ENCODE peak calls at places on chromosomes 6 and 20, in nine cellular contexts. One of them, this sample, is unnamed.

GRCh38 chr6:160036790-160037206 is 67.9 kb downstream of the IGF2R start:
- DNase-seq in cardiac fibroblast: peak
- DNase-seq in coronary artery: no peak
- DNase-seq in body of pancreas: no peak
- DNase-seq in A549: no peak
- DNase-seq in AG04450: peak
- DNase-seq in HFF-Myc: no peak
- DNase-seq in lower lobe of right lung: no peak
- DNase-seq in thyroid gland: no peak
- DNase-seq in this sample: no peak

GRCh38 chr6:41584668-41585205 is 38.6 kb downstream of the FOXP4 start:
- DNase-seq in cardiac fibroblast: no peak
- DNase-seq in coronary artery: no peak
- DNase-seq in body of pancreas: peak
- DNase-seq in A549: no peak
- DNase-seq in AG04450: no peak
- DNase-seq in HFF-Myc: no peak
- DNase-seq in lower lobe of right lung: no peak
- DNase-seq in thyroid gland: peak
- DNase-seq in this sample: no peak

GRCh38 chr20:25045343-25045712 is 12.6 kb downstream of the ACSS1 start:
- DNase-seq in cardiac fibroblast: no peak
- DNase-seq in coronary artery: peak
- DNase-seq in body of pancreas: no peak
- DNase-seq in A549: no peak
- DNase-seq in AG04450: no peak
- DNase-seq in HFF-Myc: no peak
- DNase-seq in lower lobe of right lung: peak
- DNase-seq in thyroid gland: peak
- DNase-seq in this sample: no peak

GRCh38 chr20:34940126-34940525 is 15.5 kb downstream of the GSS start:
- DNase-seq in cardiac fibroblast: no peak
- DNase-seq in coronary artery: no peak
- DNase-seq in body of pancreas: no peak
- DNase-seq in A549: no peak
- DNase-seq in AG04450: no peak
- DNase-seq in HFF-Myc: no peak
- DNase-seq in lower lobe of right lung: no peak
- DNase-seq in thyroid gland: no peak
- DNase-seq in this sample: no peak

GRCh38 chr6:89050155-89050554 is 30.4 kb upstream of the PNRC1 start:
- DNase-seq in cardiac fibroblast: peak
- DNase-seq in coronary artery: peak
- DNase-seq in body of pancreas: peak
- DNase-seq in A549: peak
- DNase-seq in AG04450: no peak
- DNase-seq in HFF-Myc: no peak
- DNase-seq in lower lobe of right lung: no peak
- DNase-seq in thyroid gland: no peak
- DNase-seq in this sample: no peak

GRCh38 chr20:61898405-61898804 is 167.3 kb downstream of the TAF4 start:
- DNase-seq in cardiac fibroblast: no peak
- DNase-seq in coronary artery: no peak
- DNase-seq in body of pancreas: no peak
- DNase-seq in A549: no peak
- DNase-seq in AG04450: no peak
- DNase-seq in HFF-Myc: no peak
- DNase-seq in lower lobe of right lung: peak
- DNase-seq in thyroid gland: no peak
- DNase-seq in this sample: no peak

GRCh38 chr6:24968711-24969110 is 33.0 kb upstream of the RIPOR2 start:
- DNase-seq in cardiac fibroblast: no peak
- DNase-seq in coronary artery: no peak
- DNase-seq in body of pancreas: no peak
- DNase-seq in A549: no peak
- DNase-seq in AG04450: no peak
- DNase-seq in HFF-Myc: no peak
- DNase-seq in lower lobe of right lung: no peak
- DNase-seq in thyroid gland: no peak
- DNase-seq in this sample: no peak

GRCh38 chr20:63878855-63879254 is 13.8 kb downstream of the TPD52L2 start:
- DNase-seq in cardiac fibroblast: no peak
- DNase-seq in coronary artery: no peak
- DNase-seq in body of pancreas: no peak
- DNase-seq in A549: no peak
- DNase-seq in AG04450: no peak
- DNase-seq in HFF-Myc: no peak
- DNase-seq in lower lobe of right lung: no peak
- DNase-seq in thyroid gland: no peak
- DNase-seq in this sample: no peak

GRCh38 chr20:60589624-60590023 is 631.4 kb downstream of the CDH26 start:
- DNase-seq in cardiac fibroblast: peak
- DNase-seq in coronary artery: no peak
- DNase-seq in body of pancreas: no peak
- DNase-seq in A549: no peak
- DNase-seq in AG04450: no peak
- DNase-seq in HFF-Myc: no peak
- DNase-seq in lower lobe of right lung: no peak
- DNase-seq in thyroid gland: no peak
- DNase-seq in this sample: no peak

GRCh38 chr6:656460-657252 is at the start of gene HUS1B:
- DNase-seq in cardiac fibroblast: no peak
- DNase-seq in coronary artery: no peak
- DNase-seq in body of pancreas: no peak
- DNase-seq in A549: no peak
- DNase-seq in AG04450: no peak
- DNase-seq in HFF-Myc: no peak
- DNase-seq in lower lobe of right lung: no peak
- DNase-seq in thyroid gland: no peak
- DNase-seq in this sample: no peak

GRCh38 chr20:41213150-41213820 is 75.9 kb downstream of the PLCG1 start:
- DNase-seq in cardiac fibroblast: no peak
- DNase-seq in coronary artery: no peak
- DNase-seq in body of pancreas: no peak
- DNase-seq in A549: no peak
- DNase-seq in AG04450: no peak
- DNase-seq in HFF-Myc: peak
- DNase-seq in lower lobe of right lung: no peak
- DNase-seq in thyroid gland: peak
- DNase-seq in this sample: no peak

GRCh38 chr6:85126448-85127178 is 323.3 kb upstream of the NT5E start:
- DNase-seq in cardiac fibroblast: peak
- DNase-seq in coronary artery: no peak
- DNase-seq in body of pancreas: peak
- DNase-seq in A549: peak
- DNase-seq in AG04450: no peak
- DNase-seq in HFF-Myc: peak
- DNase-seq in lower lobe of right lung: peak
- DNase-seq in thyroid gland: peak
- DNase-seq in this sample: peak

DNA sequence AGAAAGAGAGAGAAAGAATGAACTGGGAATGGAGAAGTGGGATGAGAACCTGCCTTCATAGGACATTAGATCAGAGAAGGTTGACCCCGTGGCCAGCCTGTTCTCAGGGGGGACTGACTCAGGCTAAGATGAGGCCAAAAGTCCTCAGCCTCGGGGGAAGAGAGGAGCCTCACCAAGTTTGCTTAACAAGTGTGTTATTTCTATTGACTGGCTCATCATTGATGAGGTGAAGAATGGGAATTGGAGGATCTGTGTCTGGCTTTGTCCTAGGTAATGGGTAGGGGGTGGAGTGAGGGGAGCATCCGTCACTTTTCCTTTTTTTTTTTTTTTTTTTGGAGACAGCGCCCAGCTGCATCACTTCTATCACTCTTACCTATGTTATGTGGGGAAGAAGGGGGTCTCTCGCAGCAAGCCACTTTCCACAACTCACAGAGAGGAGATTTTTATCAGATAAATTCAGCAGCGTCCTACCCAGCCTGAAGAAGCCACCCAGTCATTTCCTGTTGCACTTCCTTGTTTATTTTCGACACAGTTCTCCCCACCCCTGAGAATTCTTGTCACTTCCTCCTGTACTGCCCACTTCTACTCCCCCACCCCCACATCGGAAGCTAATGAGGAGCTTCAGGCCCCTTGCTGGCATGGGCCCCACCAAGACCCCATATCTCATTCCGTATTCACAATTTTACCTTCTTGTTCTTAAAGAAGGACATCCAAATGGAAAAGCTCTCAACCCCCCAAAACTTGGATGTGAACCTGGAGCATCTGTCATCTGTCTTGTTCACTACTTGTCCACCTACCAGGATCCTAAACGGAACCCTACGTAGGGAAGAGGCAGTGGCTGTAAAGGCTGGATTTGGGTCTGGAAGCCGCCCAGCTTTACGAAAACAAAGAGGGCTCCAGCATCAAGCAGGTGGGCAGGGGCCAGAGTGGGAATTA is 2.8 kb upstream of the RNASET2 start:
- DNase-seq in cardiac fibroblast: peak
- DNase-seq in coronary artery: no peak
- DNase-seq in body of pancreas: no peak
- DNase-seq in A549: no peak
- DNase-seq in AG04450: no peak
- DNase-seq in HFF-Myc: no peak
- DNase-seq in lower lobe of right lung: no peak
- DNase-seq in thyroid gland: no peak
- DNase-seq in this sample: no peak
- H3K4me3 ChIP-seq in cardiac fibroblast: no peak
- H3K4me3 ChIP-seq in coronary artery: no peak
- H3K4me3 ChIP-seq in body of pancreas: no peak
- H3K4me3 ChIP-seq in A549: no peak
- H3K4me3 ChIP-seq in AG04450: no peak
- H3K4me3 ChIP-seq in HFF-Myc: no peak
- H3K4me3 ChIP-seq in lower lobe of right lung: peak
- H3K4me3 ChIP-seq in thyroid gland: no peak
- H3K4me3 ChIP-seq in this sample: no peak

GRCh38 chr20:5788385-5788895 is 38.2 kb downstream of the SHLD1 start:
- DNase-seq in cardiac fibroblast: peak
- DNase-seq in coronary artery: no peak
- DNase-seq in body of pancreas: peak
- DNase-seq in A549: peak
- DNase-seq in AG04450: peak
- DNase-seq in HFF-Myc: peak
- DNase-seq in lower lobe of right lung: peak
- DNase-seq in thyroid gland: peak
- DNase-seq in this sample: peak
- TF ChIP-seq CTCF in cardiac fibroblast: peak
- TF ChIP-seq CTCF in coronary artery: peak
- TF ChIP-seq CTCF in body of pancreas: peak
- TF ChIP-seq CTCF in A549: peak
- TF ChIP-seq CTCF in AG04450: peak
- TF ChIP-seq CTCF in HFF-Myc: peak
- TF ChIP-seq CTCF in lower lobe of right lung: peak
- TF ChIP-seq CTCF in thyroid gland: peak
- TF ChIP-seq CTCF in this sample: peak

GRCh38 chr20:48684501-48685041 is 143.2 kb downstream of the PREX1 start:
- DNase-seq in cardiac fibroblast: no peak
- DNase-seq in coronary artery: no peak
- DNase-seq in body of pancreas: peak
- DNase-seq in A549: no peak
- DNase-seq in AG04450: no peak
- DNase-seq in HFF-Myc: no peak
- DNase-seq in lower lobe of right lung: peak
- DNase-seq in thyroid gland: no peak
- DNase-seq in this sample: no peak

GRCh38 chr20:48683467-48684175 is 144.2 kb downstream of the PREX1 start:
- DNase-seq in cardiac fibroblast: no peak
- DNase-seq in coronary artery: no peak
- DNase-seq in body of pancreas: no peak
- DNase-seq in A549: no peak
- DNase-seq in AG04450: no peak
- DNase-seq in HFF-Myc: no peak
- DNase-seq in lower lobe of right lung: peak
- DNase-seq in thyroid gland: no peak
- DNase-seq in this sample: peak

GRCh38 chr20:48681882-48682426 is 145.8 kb downstream of the PREX1 start:
- DNase-seq in cardiac fibroblast: no peak
- DNase-seq in coronary artery: no peak
- DNase-seq in body of pancreas: no peak
- DNase-seq in A549: no peak
- DNase-seq in AG04450: no peak
- DNase-seq in HFF-Myc: no peak
- DNase-seq in lower lobe of right lung: peak
- DNase-seq in thyroid gland: no peak
- DNase-seq in this sample: no peak

GRCh38 chr20:48681201-48681881 is 146.5 kb downstream of the PREX1 start:
- DNase-seq in cardiac fibroblast: no peak
- DNase-seq in coronary artery: no peak
- DNase-seq in body of pancreas: no peak
- DNase-seq in A549: no peak
- DNase-seq in AG04450: no peak
- DNase-seq in HFF-Myc: no peak
- DNase-seq in lower lobe of right lung: peak
- DNase-seq in thyroid gland: no peak
- DNase-seq in this sample: no peak

DNA sequence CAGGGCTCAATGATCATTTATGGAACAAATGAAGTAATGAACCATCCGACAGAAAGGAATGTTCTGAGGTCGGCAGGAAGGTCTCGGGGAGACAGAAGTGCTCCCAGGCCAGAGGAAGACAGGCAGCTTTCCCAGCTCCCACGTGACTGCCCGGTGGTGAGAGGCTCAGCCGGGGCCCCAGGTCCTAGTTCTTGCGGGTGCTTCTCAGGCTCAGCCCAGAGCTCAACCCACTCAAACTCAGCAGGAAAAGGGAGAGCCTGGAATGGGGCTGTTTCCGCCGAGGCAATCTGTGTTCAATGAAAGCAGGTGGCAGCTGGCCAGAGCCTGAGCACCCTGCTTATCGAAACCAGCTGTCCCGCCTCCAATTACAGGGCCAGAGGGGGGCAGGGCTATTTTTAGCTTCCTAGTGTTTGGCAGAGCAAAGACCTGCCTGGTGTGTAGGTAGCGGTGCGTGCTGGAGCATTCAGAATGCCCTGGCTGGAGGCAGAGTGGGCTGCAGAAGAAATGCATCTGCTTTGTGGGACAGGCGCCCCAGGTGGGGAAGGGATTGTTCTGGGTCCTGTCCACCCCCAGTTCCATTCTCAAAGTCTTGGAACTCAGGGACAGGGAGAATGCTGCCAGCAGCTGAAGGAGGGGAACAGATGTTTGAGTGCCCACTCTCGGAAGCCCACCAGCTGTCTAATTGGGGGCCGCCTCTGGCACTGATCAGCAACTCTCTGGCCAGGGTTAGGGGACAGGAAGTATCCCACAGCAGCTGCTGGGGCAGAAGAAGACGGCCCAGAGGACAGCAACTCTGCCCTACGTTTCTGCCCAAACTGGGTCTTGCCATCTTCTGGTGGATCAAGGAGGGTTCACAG is 145.0 kb downstream of the PREX1 start:
- DNase-seq in cardiac fibroblast: peak
- DNase-seq in coronary artery: peak
- DNase-seq in body of pancreas: peak
- DNase-seq in A549: no peak
- DNase-seq in AG04450: peak
- DNase-seq in HFF-Myc: peak
- DNase-seq in lower lobe of right lung: peak
- DNase-seq in thyroid gland: peak
- DNase-seq in this sample: peak
- H3K4me3 ChIP-seq in cardiac fibroblast: no peak
- H3K4me3 ChIP-seq in coronary artery: peak
- H3K4me3 ChIP-seq in body of pancreas: no peak
- H3K4me3 ChIP-seq in A549: no peak
- H3K4me3 ChIP-seq in AG04450: peak
- H3K4me3 ChIP-seq in HFF-Myc: peak
- H3K4me3 ChIP-seq in lower lobe of right lung: peak
- H3K4me3 ChIP-seq in thyroid gland: no peak
- H3K4me3 ChIP-seq in this sample: peak

GRCh38 chr6:69729870-69730449 is 66.8 kb downstream of the LMBRD1 start:
- DNase-seq in cardiac fibroblast: peak
- DNase-seq in coronary artery: no peak
- DNase-seq in body of pancreas: no peak
- DNase-seq in A549: no peak
- DNase-seq in AG04450: no peak
- DNase-seq in HFF-Myc: no peak
- DNase-seq in lower lobe of right lung: no peak
- DNase-seq in thyroid gland: no peak
- DNase-seq in this sample: no peak
- TF ChIP-seq CTCF in cardiac fibroblast: no peak
- TF ChIP-seq CTCF in coronary artery: no peak
- TF ChIP-seq CTCF in body of pancreas: peak
- TF ChIP-seq CTCF in A549: peak
- TF ChIP-seq CTCF in AG04450: peak
- TF ChIP-seq CTCF in HFF-Myc: peak
- TF ChIP-seq CTCF in lower lobe of right lung: peak
- TF ChIP-seq CTCF in thyroid gland: peak
- TF ChIP-seq CTCF in this sample: no peak

This sample was measured in WERI-Rb-1.